ENCODE peak calls at places on chromosomes 6 and 20, in four cellular contexts. P is GM12878, C is H1, S is HepG2. R is an unnamed sample.

GRCh38 chr6:153511896-153512496 is 380.9 kb upstream of the RGS17 start:
- DNase-seq in S (peak), P (no peak), C (no peak), R (peak)

GRCh38 chr6:72553531-72554202 is 68.2 kb upstream of the KCNQ5 start:
- DNase-seq in C (no peak), P (no peak), S (no peak), R (no peak)

GRCh38 chr6:105452376-105452775 is 49.5 kb upstream of the PREP start:
- DNase-seq in P (no peak), S (no peak), C (no peak), R (no peak)

GRCh38 chr6:34338377-34338776 is 54.1 kb downstream of the NUDT3 start:
- DNase-seq in S (no peak), P (no peak), C (no peak), R (no peak)

GRCh38 chr6:125273965-125274364 is 27.8 kb downstream of the HDDC2 start:
- DNase-seq in P (no peak), S (no peak), C (no peak), R (no peak)

GRCh38 chr6:136039185-136039584 is 187.7 kb downstream of the PDE7B start:
- DNase-seq in C (no peak), S (no peak), P (no peak), R (no peak)

GRCh38 chr6:131372535-131372934 is 200.5 kb upstream of the ARG1 start:
- DNase-seq in P (no peak), C (no peak), S (no peak), R (no peak)

GRCh38 chr20:58634121-58634817 is 16.8 kb upstream of the STX16 start:
- DNase-seq in C (no peak), P (no peak), S (no peak), R (no peak)

GRCh38 chr20:37418591-37418990 is 72.7 kb downstream of the SRC start:
- DNase-seq in S (no peak), P (no peak), C (no peak), R (no peak)

GRCh38 chr6:28585335-28585734 is 59.7 kb downstream of the GPX5 start:
- DNase-seq in C (no peak), P (no peak), S (peak), R (no peak)

GRCh38 chr20:38997622-38998021 is 35.5 kb downstream of the DHX35 start:
- DNase-seq in S (no peak), C (no peak), P (peak), R (no peak)

GRCh38 chr6:125365230-125365629 is 63.5 kb upstream of the HDDC2 start:
- DNase-seq in S (no peak), C (no peak), P (no peak), R (no peak)

GRCh38 chr6:158730175-158730907 is 80.5 kb downstream of the SYTL3 start:
- DNase-seq in P (no peak), S (no peak), C (no peak), R (no peak)

GRCh38 chr6:136639671-136640070 is 89.4 kb upstream of the MAP7 start:
- DNase-seq in P (no peak), C (no peak), S (no peak), R (no peak)

GRCh38 chr6:169881398-169881797 is 130.0 kb downstream of the ERMARD start:
- DNase-seq in S (no peak), C (no peak), P (no peak), R (no peak)

GRCh38 chr20:35702051-35702823 is 3.0 kb downstream of the ROMO1 start:
- DNase-seq in S (no peak), C (no peak), P (no peak), R (no peak)

GRCh38 chr6:73694711-73695411 is 1.1 kb upstream of the CD109 start:
- DNase-seq in S (no peak), P (no peak), C (no peak), R (no peak)

GRCh38 chr6:89596484-89596883 is 42.1 kb downstream of the LYRM2 start:
- DNase-seq in P (no peak), S (no peak), C (no peak), R (no peak)

GRCh38 chr6:133814235-133814634 is 74.7 kb upstream of the TCF21 start:
- DNase-seq in C (no peak), P (no peak), S (no peak), R (no peak)

GRCh38 chr6:26065952-26066380 is 21.3 kb upstream of the HFE start:
- DNase-seq in S (peak), C (no peak), P (peak), R (no peak)

GRCh38 chr6:155188707-155189496 is 74.9 kb upstream of the CLDN20 start:
- DNase-seq in S (peak), C (no peak), P (no peak), R (no peak)

GRCh38 chr20:16533493-16533892 is 39.8 kb downstream of the KIF16B start:
- DNase-seq in P (no peak), C (no peak), S (no peak), R (no peak)

GRCh38 chr6:113439861-113440260 is 417.3 kb upstream of the MARCKS start:
- DNase-seq in C (no peak), P (no peak), S (no peak), R (no peak)

GRCh38 chr6:5084192-5084786 is 852 bp upstream of the PPP1R3G start:
- DNase-seq in P (no peak), C (no peak), S (no peak), R (no peak)

GRCh38 chr6:100381111-100381510 is 83.6 kb downstream of the SIM1 start:
- DNase-seq in P (no peak), S (no peak), C (no peak), R (no peak)

GRCh38 chr6:137819740-137820139 is 47.3 kb upstream of the TNFAIP3 start:
- DNase-seq in S (no peak), C (no peak), P (peak), R (no peak)

GRCh38 chr6:166490671-166491500 is 95.6 kb downstream of the RAMACL start:
- DNase-seq in C (no peak), P (no peak), S (no peak), R (no peak)

GRCh38 chr6:134175532-134176282 is 123.3 kb upstream of the SLC2A12 start:
- DNase-seq in P (no peak), C (no peak), S (peak), R (no peak)

GRCh38 chr6:16344756-16345155 is 106.4 kb downstream of the GMPR start:
- DNase-seq in P (no peak), S (no peak), C (no peak), R (no peak)

DNA sequence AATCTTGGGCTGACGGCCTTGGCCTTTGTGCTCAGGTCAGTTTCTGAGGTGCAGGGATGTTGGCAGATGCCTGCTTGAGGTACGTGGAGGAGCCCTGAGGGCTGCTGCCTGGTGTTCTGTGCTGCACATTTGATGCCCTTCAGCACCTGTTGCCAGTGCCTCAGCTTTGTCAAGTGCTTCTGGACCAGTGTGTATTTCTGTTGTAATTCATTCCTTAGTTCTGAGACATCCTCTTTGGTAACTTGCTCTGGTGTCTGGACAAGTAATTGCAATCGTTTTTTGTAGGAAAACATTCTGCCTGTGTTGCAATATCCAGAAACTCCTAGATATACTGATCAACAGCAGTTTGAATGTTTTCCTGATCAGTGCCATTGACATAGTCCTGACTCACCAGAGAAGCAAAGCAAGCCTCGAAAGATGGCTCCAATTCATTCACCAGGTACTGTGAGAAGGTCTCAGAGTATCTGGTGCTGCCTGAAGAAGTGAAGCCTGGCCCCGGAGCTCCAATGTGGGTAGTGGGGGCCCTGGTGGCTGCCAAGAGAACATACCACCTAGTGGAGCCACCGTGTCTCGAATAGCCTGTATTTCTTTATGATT is 26.7 kb downstream of the ZNF337 start:
- DNase-seq in P (no peak), S (peak), C (no peak), R (no peak)
- TF ChIP-seq SUZ12 in P (no peak), S (no peak), C (no peak), R (no peak)

DNA sequence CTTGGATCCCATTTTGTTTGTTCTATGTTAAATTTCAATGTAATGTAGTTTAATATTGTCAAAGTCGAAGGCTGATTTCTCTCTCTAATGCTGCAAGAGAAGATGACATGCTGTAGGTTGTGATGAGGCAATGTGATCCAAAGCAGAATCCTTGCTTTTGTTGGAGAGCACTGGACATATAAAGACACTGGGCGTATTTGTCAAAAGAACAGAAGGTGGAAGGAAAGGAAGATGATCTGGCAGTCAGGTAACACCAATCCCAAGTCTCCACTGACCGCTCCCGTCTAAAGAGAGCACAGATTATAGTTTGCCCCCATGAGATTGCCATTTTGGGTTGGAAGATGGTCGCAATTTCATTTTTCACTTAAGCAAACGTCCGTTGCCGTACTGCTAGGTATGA is 935 bp upstream of the RFX6 start:
- DNase-seq in C (no peak), S (no peak), P (no peak), R (no peak)
- H3K4me3 ChIP-seq in C (peak), S (no peak), P (no peak), R (peak)

GRCh38 chr6:32983493-32983848 is 15.1 kb downstream of the BRD2 start:
- DNase-seq in S (no peak), P (no peak), C (no peak), R (no peak)
- TF ChIP-seq SUZ12 in S (no peak), P (no peak), C (no peak), R (no peak)

DNA sequence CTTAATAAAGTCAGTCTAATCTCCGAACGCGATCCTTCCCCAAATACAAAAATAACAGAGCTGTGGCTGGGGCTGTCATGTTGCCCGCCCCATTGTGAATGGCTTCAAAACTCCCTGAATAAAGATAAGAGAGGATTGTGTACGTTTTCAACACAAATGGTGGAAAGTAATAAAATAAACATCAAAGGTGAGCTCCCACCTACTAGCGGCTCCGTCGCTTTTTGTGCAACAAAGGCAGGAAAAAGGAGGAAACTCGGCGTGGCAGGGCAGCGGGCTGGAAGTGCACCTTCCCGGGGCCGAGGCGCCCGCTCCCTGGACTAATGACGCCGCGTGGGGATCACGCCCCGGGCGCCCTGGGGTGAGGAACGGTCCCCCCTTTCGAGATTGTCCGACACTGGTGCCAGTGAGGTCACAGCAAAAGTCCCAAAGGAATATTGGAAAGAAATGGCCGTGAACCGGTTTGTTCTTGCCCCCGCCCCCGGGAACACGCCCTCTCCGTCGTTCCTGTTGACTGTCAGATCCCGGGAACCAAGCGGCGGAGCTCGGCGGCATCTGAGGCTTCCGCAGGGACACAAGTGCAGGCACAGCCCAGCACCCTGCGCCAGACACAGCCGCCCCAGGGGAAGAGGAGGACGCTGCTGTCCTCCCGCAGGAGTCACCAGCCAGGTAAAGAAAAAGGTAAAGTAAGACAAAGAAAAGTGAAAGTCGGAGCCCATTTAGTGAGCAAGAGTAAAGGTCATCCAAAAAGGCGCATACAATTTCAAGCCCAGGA is 1.1 kb upstream of the FOXQ1 start:
- DNase-seq in C (no peak), P (no peak), S (peak), R (no peak)
- H3K4me3 ChIP-seq in C (peak), P (no peak), S (peak), R (peak)

DNA sequence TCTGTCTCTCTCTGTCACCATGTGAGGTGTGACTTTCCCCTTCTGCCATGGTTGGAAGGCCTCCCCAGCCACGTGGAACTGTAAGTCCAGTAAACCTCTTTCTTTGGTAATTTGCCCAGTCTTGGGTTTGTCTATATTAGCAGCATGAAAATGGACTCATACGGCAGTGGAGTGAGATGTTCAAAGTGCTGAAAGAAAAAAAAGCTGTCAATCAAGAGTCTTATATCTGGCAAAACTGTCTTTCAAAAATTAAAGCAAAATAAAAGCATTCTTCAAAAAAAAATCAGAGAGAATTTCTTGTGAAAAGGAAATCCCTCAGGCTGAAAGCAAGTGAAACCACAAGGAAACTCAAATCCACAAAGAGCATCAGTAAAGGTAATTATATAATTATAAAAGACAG is 15.4 kb upstream of the KIF25 start:
- DNase-seq in C (no peak), P (no peak), S (no peak), R (no peak)
- TF ChIP-seq SUZ12 in C (no peak), P (no peak), S (no peak), R (no peak)

GRCh38 chr6:109503327-109504224 is 20.6 kb upstream of the ZBTB24 start:
- DNase-seq in C (no peak), S (no peak), P (no peak), R (no peak)

GRCh38 chr6:109493865-109494264 is 10.8 kb upstream of the ZBTB24 start:
- DNase-seq in P (no peak), C (no peak), S (no peak), R (no peak)

GRCh38 chr6:109496036-109496761 is 13.2 kb upstream of the ZBTB24 start:
- DNase-seq in S (no peak), P (no peak), C (no peak), R (no peak)

DNA sequence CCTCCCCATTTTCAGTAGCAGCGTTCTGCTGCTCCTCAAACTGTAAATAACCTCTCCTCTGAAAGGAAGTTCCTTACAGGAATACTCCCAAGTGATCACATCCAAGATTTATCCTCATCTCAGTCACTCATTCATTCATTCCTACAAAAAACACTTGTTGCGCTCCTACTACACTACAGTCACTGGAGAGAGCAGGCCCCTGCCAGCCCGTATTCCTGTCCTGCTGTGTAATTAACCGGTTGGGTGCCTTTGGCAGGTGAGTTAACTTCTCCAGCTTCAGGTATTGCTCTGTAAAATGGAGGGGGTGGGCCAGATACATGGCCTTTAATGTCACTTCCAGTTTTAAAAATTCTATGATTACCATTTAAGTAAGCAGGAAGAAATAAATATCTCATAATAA is 15.0 kb upstream of the ZBTB24 start:
- DNase-seq in P (no peak), C (no peak), S (no peak), R (no peak)
- H3K4me3 ChIP-seq in P (no peak), C (no peak), S (no peak), R (no peak)

R was measured in NT2/D1.